ENCODE peak calls at places on chromosome 12, in eight cellular contexts. M is body of pancreas, K is spleen, A is Peyer's patch, X is upper lobe of left lung, R is ovary, N is gastrocnemius medialis, G is stomach. H is an unnamed sample.
A peak's percentile ranks its signal among the peaks of the same experiment; 100 is the strongest.

GRCh38 chr12:34401659-34402227 is 379.4 kb downstream of the ALG10 start:
- DNase-seq in N (peak; percentile 3), X (peak; percentile 76), M (peak; percentile 1), A (peak; percentile 37), G (peak; percentile 15), K (peak; percentile 63), R (peak; percentile 0), H (no peak)

GRCh38 chr12:58966939-58967338 is 46.6 kb upstream of the LRIG3 start:
- DNase-seq in G (no peak), N (no peak), A (no peak), M (no peak), R (no peak), K (no peak), X (no peak), H (no peak)

GRCh38 chr12:38921025-38921677 is 15.8 kb upstream of the CPNE8 start:
- DNase-seq in M (peak; percentile 69), N (no peak), R (no peak), G (peak; percentile 50), X (no peak), K (no peak), A (no peak), H (peak; percentile 59)

GRCh38 chr12:59929091-59929490 is 333.3 kb downstream of the SLC16A7 start:
- DNase-seq in G (peak; percentile 25), M (no peak), X (no peak), A (no peak), R (no peak), K (no peak), N (no peak), H (no peak)

GRCh38 chr12:5396541-5396940 is 35.4 kb upstream of the NTF3 start:
- DNase-seq in G (no peak), R (no peak), N (no peak), K (no peak), M (no peak), X (no peak), A (no peak), H (no peak)

GRCh38 chr12:53578783-53579182 is 47.4 kb downstream of the ATF7 start:
- DNase-seq in N (no peak), G (no peak), X (no peak), M (no peak), R (no peak), A (no peak), K (no peak), H (no peak)

GRCh38 chr12:102883204-102883799 is 33.7 kb downstream of the PAH start:
- DNase-seq in A (peak; percentile 65), X (peak; percentile 87), M (peak; percentile 83), R (peak; percentile 63), K (no peak), G (peak; percentile 60), N (no peak), H (peak; percentile 62)

GRCh38 chr12:47312794-47313426 is 233.2 kb upstream of the AMIGO2 start:
- DNase-seq in A (no peak), N (no peak), R (no peak), X (no peak), M (peak; percentile 44), G (no peak), K (no peak), H (no peak)

GRCh38 chr12:47547077-47547476 is 158.8 kb downstream of the RPAP3 start:
- DNase-seq in M (no peak), X (no peak), R (no peak), N (no peak), K (no peak), A (no peak), G (no peak), H (no peak)

GRCh38 chr12:92821142-92821541 is 108.0 kb downstream of the EEA1 start:
- DNase-seq in N (no peak), A (no peak), K (no peak), R (no peak), M (no peak), X (no peak), G (no peak), H (no peak)

GRCh38 chr12:114508529-114509129 is 102.7 kb upstream of the TBX5 start:
- DNase-seq in X (no peak), K (no peak), M (peak; percentile 81), A (peak; percentile 57), R (peak; percentile 32), N (peak; percentile 51), G (peak; percentile 69), H (peak; percentile 80)

GRCh38 chr12:104953323-104953722 is 4.8 kb downstream of the SLC41A2 start:
- DNase-seq in R (no peak), K (no peak), A (no peak), G (peak; percentile 56), N (no peak), X (no peak), M (peak; percentile 52), H (no peak)

GRCh38 chr12:74539261-74539660 is 1.6 kb downstream of the ATXN7L3B start:
- DNase-seq in A (no peak), N (no peak), M (no peak), K (no peak), X (no peak), R (no peak), G (no peak), H (no peak)

GRCh38 chr12:108191938-108192337 is 62.9 kb downstream of the WSCD2 start:
- DNase-seq in X (no peak), R (no peak), K (no peak), N (no peak), G (no peak), A (no peak), M (no peak), H (peak; percentile 76)

GRCh38 chr12:116590561-116590960 is 31.4 kb downstream of the MAP1LC3B2 start:
- DNase-seq in R (no peak), A (no peak), X (no peak), N (no peak), M (no peak), G (no peak), K (no peak), H (no peak)

GRCh38 chr12:106974525-106974924 is 12.4 kb downstream of the MTERF2 start:
- DNase-seq in R (no peak), A (no peak), X (no peak), K (no peak), N (no peak), M (peak; percentile 30), G (no peak), H (peak; percentile 42)

GRCh38 chr12:67728296-67728666 is 79.7 kb downstream of the DYRK2 start:
- DNase-seq in X (no peak), A (no peak), M (peak; percentile 64), N (no peak), G (no peak), R (no peak), K (no peak), H (no peak)

GRCh38 chr12:19999793-20000138 is 368.6 kb upstream of the PDE3A start:
- DNase-seq in R (no peak), M (no peak), X (no peak), A (no peak), K (no peak), N (no peak), G (no peak), H (no peak)

GRCh38 chr12:80712866-80713265 is 3.8 kb upstream of the MYF5 start:
- DNase-seq in R (no peak), A (no peak), N (no peak), X (no peak), K (no peak), G (no peak), M (no peak), H (no peak)

GRCh38 chr12:80711866-80712265 is 4.4 kb downstream of the MYF6 start:
- DNase-seq in X (no peak), A (no peak), K (no peak), R (no peak), G (no peak), M (no peak), N (no peak), H (no peak)

GRCh38 chr12:80709811-80710726 is 2.6 kb downstream of the MYF6 start:
- DNase-seq in G (no peak), X (peak; percentile 2), K (no peak), N (peak; percentile 70), M (peak; percentile 15), A (no peak), R (no peak), H (no peak)

GRCh38 chr12:80708535-80709328 is 1.3 kb downstream of the MYF6 start:
- DNase-seq in K (no peak), G (no peak), N (no peak), M (no peak), A (no peak), X (peak; percentile 82), R (no peak), H (no peak)

DNA sequence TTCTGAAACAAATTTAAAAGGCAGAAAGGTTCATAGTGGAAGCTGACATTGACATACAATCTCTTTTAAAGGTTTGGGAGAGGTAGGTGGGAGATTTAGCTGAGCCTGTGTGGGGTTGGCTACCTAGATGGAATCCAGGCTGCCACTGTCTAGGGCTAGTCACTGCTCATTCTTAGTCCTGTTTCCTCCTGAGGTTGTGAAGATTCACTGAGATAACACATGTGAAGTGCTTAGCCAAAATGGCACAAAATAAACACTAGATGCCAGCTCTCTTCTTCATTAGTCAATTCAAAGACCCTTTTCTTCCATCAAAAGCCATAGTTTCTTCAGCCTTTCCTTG is 3.3 kb downstream of the MYF6 start:
- DNase-seq in N (no peak), G (no peak), R (no peak), M (no peak), A (no peak), K (no peak), X (no peak), H (no peak)
- H3K27me3 ChIP-seq in N (no peaks in the 10 kb centered on the region), G (peaks cover 34% of the 10 kb centered on the region), R (no peaks in the 10 kb centered on the region), M (no peaks in the 10 kb centered on the region), A (no peaks in the 10 kb centered on the region), K (peaks cover 83% of the 10 kb centered on the region), X (no peaks in the 10 kb centered on the region), H (peaks cover 6% of the 10 kb centered on the region)

GRCh38 chr12:132986885-132987225 is 688 bp downstream of the ZNF26 start:
- DNase-seq in R (no peak), A (no peak), M (no peak), G (no peak), X (no peak), K (no peak), N (no peak), H (no peak)

GRCh38 chr12:132986001-132986884 is at the start of gene ZNF26:
- DNase-seq in N (peak; percentile 86), G (peak; percentile 91), R (peak; percentile 88), X (peak; percentile 96), M (peak; percentile 94), A (peak; percentile 91), K (peak; percentile 97), H (peak; percentile 91)
- TF ChIP-seq CTCF in N (no peak), G (no peak), R (no peak), X (no peak), M (no peak), A (no peak), K (no peak), H (no peak)

GRCh38 chr12:31659087-31659942 is at the start of gene ETFBKMT:
- DNase-seq in M (peak; percentile 95), N (peak; percentile 84), A (peak; percentile 91), G (peak; percentile 91), X (peak; percentile 96), R (peak; percentile 86), K (peak; percentile 97), H (peak; percentile 90)
- TF ChIP-seq POLR2A in M (peak; percentile 57), N (peak; percentile 28), A (peak; percentile 68), G (no peak), X (peak; percentile 70), R (peak; percentile 65), K (no peak), H (no peak)

DNA sequence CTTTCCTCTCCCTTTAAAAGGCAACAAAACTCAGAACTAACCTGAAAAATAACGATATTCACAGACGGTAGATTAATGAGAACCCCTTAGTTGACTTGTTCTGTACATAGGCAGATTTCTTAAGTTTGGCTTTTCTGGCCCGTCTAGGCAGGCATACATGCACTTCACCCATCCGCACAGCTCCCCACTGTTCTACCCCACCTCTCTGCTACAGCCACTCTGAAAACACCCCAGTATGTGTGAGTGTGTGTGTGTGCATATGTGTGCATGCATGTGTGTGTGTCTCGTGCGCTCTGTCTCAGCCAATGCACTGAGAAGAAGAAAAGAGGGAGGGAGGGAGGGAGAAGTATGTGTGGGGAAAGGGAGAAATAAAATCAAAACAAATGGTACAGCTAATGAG is 1.9 kb upstream of the LMO3 start:
- DNase-seq in N (no peak), M (peak; percentile 73), K (no peak), A (no peak), X (no peak), G (no peak), R (no peak), H (peak; percentile 44)
- H3K27me3 ChIP-seq in N (peaks cover 34% of the 10 kb centered on the region), M (no peaks in the 10 kb centered on the region), K (peaks cover 79% of the 10 kb centered on the region), A (peaks cover 11% of the 10 kb centered on the region), X (no peaks in the 10 kb centered on the region), G (peaks cover 12% of the 10 kb centered on the region), R (no peaks in the 10 kb centered on the region), H (no peaks in the 10 kb centered on the region)

H was measured in thyroid gland.